ENCODE peak calls at places on chromosomes 6 and 20, in eight cellular contexts. O is esophagus squamous epithelium; B is mucosa of gallbladder; C is activated CD4-positive, alpha-beta T cell treated with anti-CD3 and anti-CD28 coated beads, Interleukin-2, amount 50 U/mL, for 24 hours; M is NAMALWA; E is EL; Y is KG1; V is activated T-helper 1 cell treated with anti-CD3 and anti-CD28 coated beads, Interleukin-12 subunit alpha, Interleukin-12 subunit beta, Interleukin-2, Interleukin-4 antibody, amounts not matched to agents 30 ng/mL and 10 ng/mL and 1 ng/mL, durations not matched to agents 14 hours and 24 hours and 36 hours. J is an unnamed sample.

GRCh38 chr6:160955508-160956295 is 35.9 kb upstream of the MAP3K4 start:
- DNase-seq in B (no peak), O (no peak), C (no peak), V (no peak), M (no peak), E (no peak), Y (no peak), J (no peak)

GRCh38 chr20:4012631-4013030 is 2.7 kb downstream of the RNF24 start:
- DNase-seq in M (no peak), C (no peak), E (no peak), V (no peak), O (no peak), B (no peak), Y (no peak), J (peak)

GRCh38 chr6:129642322-129642721 is 67.7 kb downstream of the ARHGAP18 start:
- DNase-seq in B (no peak), O (no peak), C (no peak), V (no peak), M (no peak), E (no peak), Y (no peak), J (no peak)

GRCh38 chr6:18293192-18293904 is 29.0 kb upstream of the DEK start:
- DNase-seq in Y (no peak), E (peak), O (no peak), B (no peak), C (no peak), V (no peak), M (no peak), J (no peak)

GRCh38 chr20:8489094-8489883 is 357.2 kb downstream of the PLCB1 start:
- DNase-seq in E (no peak), Y (no peak), O (no peak), V (no peak), M (no peak), C (no peak), B (no peak), J (no peak)

GRCh38 chr6:50658561-50658960 is 54.8 kb upstream of the TFAP2D start:
- DNase-seq in V (no peak), E (no peak), M (no peak), C (no peak), Y (no peak), O (no peak), B (no peak), J (no peak)

GRCh38 chr6:7468382-7469081 is 72.9 kb upstream of the DSP start:
- DNase-seq in V (no peak), C (no peak), M (no peak), O (no peak), B (no peak), Y (no peak), E (peak), J (peak)

GRCh38 chr6:43129434-43130194 is 41.5 kb upstream of the SRF start:
- DNase-seq in B (no peak), C (no peak), V (no peak), M (peak), E (peak), Y (no peak), O (no peak), J (peak)

GRCh38 chr20:64145458-64146300 is 18.6 kb upstream of the MYT1 start:
- DNase-seq in E (no peak), V (no peak), B (no peak), O (no peak), Y (no peak), M (peak), C (no peak), J (no peak)

GRCh38 chr6:140744648-140745320 is 1370.3 kb upstream of the CITED2 start:
- DNase-seq in E (peak), C (no peak), M (no peak), Y (no peak), B (peak), V (no peak), O (no peak), J (no peak)

GRCh38 chr6:152054441-152054840 is 247.0 kb downstream of the ESR1 start:
- DNase-seq in M (no peak), B (no peak), Y (no peak), C (no peak), V (no peak), O (no peak), E (peak), J (no peak)

GRCh38 chr6:151681426-151682059 is 125.9 kb upstream of the ESR1 start:
- DNase-seq in B (no peak), E (no peak), M (peak), Y (peak), C (no peak), O (no peak), V (no peak), J (no peak)

GRCh38 chr6:53894086-53894485 is 99.3 kb downstream of the LRRC1 start:
- DNase-seq in M (peak), Y (peak), C (no peak), E (peak), V (no peak), O (no peak), B (peak), J (no peak)

GRCh38 chr6:125245523-125246264 is 56.1 kb downstream of the HDDC2 start:
- DNase-seq in Y (no peak), O (no peak), C (no peak), B (no peak), M (no peak), E (no peak), V (no peak), J (no peak)

GRCh38 chr6:45923831-45924391 is 91.7 kb downstream of the CLIC5 start:
- DNase-seq in Y (no peak), C (no peak), O (no peak), V (peak), M (no peak), E (peak), B (no peak), J (no peak)

GRCh38 chr6:92810913-92811312 is 608.4 kb downstream of the EPHA7 start:
- DNase-seq in C (no peak), M (peak), Y (no peak), V (no peak), B (peak), E (no peak), O (no peak), J (peak)

GRCh38 chr6:148414836-148415235 is 72.2 kb downstream of the SASH1 start:
- DNase-seq in C (no peak), E (peak), B (no peak), V (no peak), Y (no peak), M (no peak), O (no peak), J (no peak)

GRCh38 chr6:140579918-140580317 is 1205.5 kb upstream of the CITED2 start:
- DNase-seq in C (no peak), B (no peak), M (no peak), V (no peak), Y (no peak), O (no peak), E (no peak), J (no peak)

GRCh38 chr6:90478789-90479602 is 107.9 kb downstream of the MAP3K7 start:
- DNase-seq in E (peak), M (peak), V (peak), Y (peak), B (peak), O (no peak), C (peak), J (peak)

J was measured in AML-193.